ENCODE peak calls at places on chromosomes 2 and 18, in six cellular contexts. P is GM23338, I is esophagus squamous epithelium, Z is Caco-2, M is sigmoid colon, L is brain microvascular endothelial cell. C is an unnamed sample.

GRCh38 chr18:79524181-79525078 is 128.7 kb downstream of the NFATC1 start:
- DNase-seq in P (no peak), I (no peak), Z (no peak), M (peak; percentile 55), L (no peak), C (no peak)

GRCh38 chr2:142769761-142770160 is 107.7 kb upstream of the KYNU start:
- DNase-seq in P (no peak), I (no peak), Z (no peak), M (no peak), L (peak; percentile 71), C (no peak)

GRCh38 chr18:79493211-79493800 is 97.6 kb downstream of the NFATC1 start:
- DNase-seq in P (no peak), I (no peak), Z (no peak), M (peak; percentile 66), L (no peak), C (no peak)

GRCh38 chr18:76615065-76615733 is 120.2 kb upstream of the ZNF516 start:
- DNase-seq in P (no peak), I (no peak), Z (no peak), M (no peak), L (no peak), C (no peak)

GRCh38 chr18:2515908-2516625 is 55.2 kb downstream of the METTL4 start:
- DNase-seq in P (no peak), I (no peak), Z (no peak), M (no peak), L (peak; percentile 89), C (peak; percentile 68)

GRCh38 chr2:197884252-197884651 is 79.9 kb downstream of the PLCL1 start:
- DNase-seq in P (no peak), I (no peak), Z (no peak), M (no peak), L (no peak), C (no peak)

GRCh38 chr18:46677609-46678470 is 20.8 kb upstream of the LOXHD1 start:
- DNase-seq in P (peak; percentile 16), I (no peak), Z (no peak), M (no peak), L (no peak), C (no peak)

GRCh38 chr18:54387631-54388030 is 29.9 kb downstream of the C18orf54 start:
- DNase-seq in P (no peak), I (no peak), Z (no peak), M (no peak), L (no peak), C (no peak)

GRCh38 chr2:76128622-76129021 is 417.9 kb upstream of the GCFC2 start:
- DNase-seq in P (no peak), I (no peak), Z (no peak), M (no peak), L (no peak), C (no peak)

GRCh38 chr18:45562567-45563479 is 52.5 kb upstream of the SLC14A2 start:
- DNase-seq in P (no peak), I (no peak), Z (no peak), M (peak; percentile 81), L (no peak), C (no peak)

GRCh38 chr2:176140520-176141317 is 10.6 kb upstream of the HOXD4 start:
- DNase-seq in P (peak; percentile 87), I (no peak), Z (peak; percentile 14), M (peak; percentile 87), L (no peak), C (no peak)

GRCh38 chr18:48193521-48194251 is 215.5 kb downstream of the ZBTB7C start:
- DNase-seq in P (no peak), I (no peak), Z (no peak), M (no peak), L (no peak), C (no peak)

GRCh38 chr2:55952415-55952814 is 28.8 kb upstream of the EFEMP1 start:
- DNase-seq in P (no peak), I (no peak), Z (no peak), M (no peak), L (no peak), C (no peak)

GRCh38 chr2:42639340-42640077 is 71.1 kb downstream of the MTA3 start:
- DNase-seq in P (no peak), I (no peak), Z (no peak), M (no peak), L (no peak), C (no peak)

GRCh38 chr18:79402977-79403722 is 7.4 kb downstream of the NFATC1 start:
- DNase-seq in P (no peak), I (no peak), Z (no peak), M (peak; percentile 89), L (no peak), C (no peak)

GRCh38 chr2:133498166-133498565 is 70.1 kb downstream of the NCKAP5 start:
- DNase-seq in P (no peak), I (no peak), Z (no peak), M (no peak), L (no peak), C (no peak)

GRCh38 chr18:3012306-3012919 is 531 bp downstream of the LPIN2 start:
- DNase-seq in P (peak; percentile 67), I (no peak), Z (no peak), M (peak; percentile 76), L (no peak), C (no peak)

GRCh38 chr2:48600917-48601316 is 16.7 kb upstream of the GTF2A1L start:
- DNase-seq in P (no peak), I (no peak), Z (no peak), M (no peak), L (peak; percentile 55), C (no peak)

GRCh38 chr2:37561615-37562569 is 109.5 kb downstream of the CDC42EP3 start:
- DNase-seq in P (peak; percentile 24), I (no peak), Z (peak; percentile 49), M (no peak), L (peak; percentile 97), C (peak; percentile 79)

GRCh38 chr18:76451475-76452331 is 43.3 kb downstream of the ZNF516 start:
- DNase-seq in P (peak; percentile 35), I (no peak), Z (no peak), M (peak; percentile 63), L (no peak), C (no peak)

GRCh38 chr18:79611040-79611681 is 68.4 kb upstream of the CTDP1 start:
- DNase-seq in P (peak; percentile 37), I (no peak), Z (peak; percentile 23), M (peak; percentile 62), L (peak; percentile 92), C (no peak)

GRCh38 chr2:186827862-186828492 is 21.0 kb downstream of the ZSWIM2 start:
- DNase-seq in P (no peak), I (no peak), Z (no peak), M (no peak), L (no peak), C (no peak)

GRCh38 chr2:237149425-237149824 is 63.7 kb downstream of the COPS8 start:
- DNase-seq in P (no peak), I (no peak), Z (no peak), M (no peak), L (no peak), C (no peak)

GRCh38 chr2:159445307-159445706 is 158.8 kb upstream of the WDSUB1 start:
- DNase-seq in P (no peak), I (no peak), Z (no peak), M (no peak), L (no peak), C (no peak)

GRCh38 chr2:159446201-159446600 is 159.7 kb upstream of the WDSUB1 start:
- DNase-seq in P (peak; percentile 14), I (no peak), Z (no peak), M (no peak), L (no peak), C (no peak)

GRCh38 chr2:159450180-159450579 is 163.7 kb upstream of the WDSUB1 start:
- DNase-seq in P (peak; percentile 19), I (no peak), Z (no peak), M (no peak), L (no peak), C (no peak)

GRCh38 chr2:159446817-159447216 is 160.3 kb upstream of the WDSUB1 start:
- DNase-seq in P (no peak), I (no peak), Z (no peak), M (no peak), L (no peak), C (no peak)

GRCh38 chr2:159449504-159450124 is 163.1 kb upstream of the WDSUB1 start:
- DNase-seq in P (no peak), I (no peak), Z (no peak), M (no peak), L (no peak), C (no peak)
- H3K4me3 ChIP-seq in P (no peak overlapping the region), I (no peak overlapping the region), Z (no peak overlapping the region), M (no peak overlapping the region), L (no peak overlapping the region), C (no peak overlapping the region)

GRCh38 chr18:52716926-52717325 is 376.9 kb downstream of the DCC start:
- DNase-seq in P (peak; percentile 24), I (no peak), Z (peak; percentile 36), M (no peak), L (peak; percentile 8), C (peak; percentile 38)
- TF ChIP-seq CTCF in P (peak; percentile 22), I (no peak), Z (peak; percentile 50), M (peak; percentile 7), L (peak; percentile 26), C (peak; percentile 38)

DNA sequence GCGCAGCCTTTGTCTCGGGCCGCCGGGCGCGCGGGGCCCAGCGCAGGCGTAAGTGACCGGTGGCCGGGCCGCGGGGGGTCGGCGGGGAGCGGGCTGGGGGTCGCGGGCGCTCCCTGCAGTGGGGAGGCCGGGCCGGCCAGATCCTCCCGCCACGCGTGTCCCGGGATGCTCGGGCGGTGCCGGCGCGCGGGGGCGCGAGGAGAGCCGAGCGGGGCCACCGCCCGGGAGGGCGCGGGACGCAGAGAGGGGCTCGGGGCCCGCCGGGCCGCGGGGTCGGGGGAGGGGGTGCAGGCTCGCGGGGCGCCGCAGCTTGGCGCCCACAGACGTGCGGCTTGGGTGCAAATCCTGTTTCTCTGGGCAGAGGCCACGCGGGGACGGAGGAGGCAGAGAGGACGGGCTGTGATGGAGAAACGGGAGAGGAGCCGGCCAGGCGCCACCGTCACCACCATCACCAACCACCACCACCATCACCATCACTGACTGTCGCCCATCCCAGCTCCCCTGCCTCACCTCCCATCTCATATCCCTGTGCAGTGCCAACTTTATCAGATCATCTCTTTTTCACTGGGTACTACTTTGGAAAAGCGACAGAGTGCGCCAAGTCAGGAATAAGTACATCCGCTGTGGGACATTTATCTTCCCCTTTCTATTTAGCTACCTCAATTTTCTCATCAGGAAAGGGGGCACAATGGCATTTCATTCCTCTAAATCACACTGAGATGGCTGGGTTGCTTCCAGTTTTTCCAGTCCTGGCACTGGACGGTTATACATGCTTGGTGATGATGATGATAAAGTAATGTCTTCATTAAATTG is 97.2 kb upstream of the GPR45 start:
- DNase-seq in P (no peak), I (no peak), Z (no peak), M (no peak), L (no peak), C (no peak)
- H3K4me3 ChIP-seq in P (peak overlapping the region; percentile 82), I (peak overlapping the region; percentile 52), Z (peak overlapping the region; percentile 18), M (no peak overlapping the region), L (peak overlapping the region; percentile 39), C (peak overlapping the region; percentile 49)

DNA sequence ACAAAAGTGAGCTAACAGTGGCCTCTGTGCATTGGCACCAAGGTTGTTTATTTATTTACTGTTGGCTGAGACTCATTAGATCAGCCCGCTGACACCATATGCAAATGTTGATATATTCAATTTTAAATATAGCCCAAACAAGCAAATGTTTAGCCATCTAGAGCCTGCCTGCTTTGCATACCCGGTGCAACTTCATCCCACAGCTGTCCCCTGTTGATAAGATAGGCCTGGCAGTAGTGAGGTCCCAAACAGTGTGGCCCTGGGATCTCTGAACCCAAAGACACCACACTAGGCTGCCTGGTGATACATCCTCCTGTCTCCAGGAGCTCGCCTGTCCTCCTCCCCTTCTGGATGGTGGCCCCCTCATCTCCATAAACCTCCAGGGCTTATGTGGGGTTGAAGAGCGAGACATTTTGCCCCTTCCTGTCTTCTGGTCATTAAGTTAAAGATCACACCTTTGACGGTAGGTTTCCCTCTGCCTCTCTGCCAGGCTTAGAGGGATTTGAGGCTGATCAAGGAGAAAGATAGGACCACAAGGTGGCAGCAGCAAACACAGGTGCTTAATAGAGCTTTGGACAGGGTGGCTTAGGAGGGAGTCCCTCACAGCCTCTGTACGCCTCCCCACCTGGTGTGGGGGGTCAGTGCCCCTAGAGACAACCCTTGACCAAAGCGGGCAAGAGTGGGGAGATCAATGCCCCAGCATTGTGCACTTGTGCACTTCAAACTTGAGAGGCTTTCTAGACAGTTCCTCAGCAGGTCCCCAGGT is 23.7 kb upstream of the MYO5B start:
- DNase-seq in P (peak; percentile 72), I (no peak), Z (no peak), M (no peak), L (peak; percentile 2), C (no peak)
- TF ChIP-seq CTCF in P (peak; percentile 64), I (peak; percentile 14), Z (no peak), M (no peak), L (peak; percentile 36), C (peak; percentile 23)